ENCODE peak calls at places on chromosomes 2 and 18, in seven cellular contexts. B is HuH-7.5; T is substantia nigra; K is CD4-positive, alpha-beta T cell; D is pulmonary artery endothelial cell; W is NCI-H1436; P is SK-N-DZ. U is an unnamed sample.

GRCh38 chr2:160816916-160817315 is 323.3 kb upstream of the RBMS1 start:
- DNase-seq in W (no peak), P (no peak), D (no peak), B (no peak), K (no peak), T (no peak), U (peak)

GRCh38 chr18:24773101-24773500 is 312.7 kb downstream of the HRH4 start:
- DNase-seq in P (no peak), K (no peak), D (no peak), B (no peak), T (no peak), W (no peak), U (no peak)

GRCh38 chr2:165647409-165647808 is 146.6 kb downstream of the GALNT3 start:
- DNase-seq in T (no peak), D (no peak), P (no peak), W (no peak), B (no peak), K (no peak), U (no peak)

GRCh38 chr2:183224933-183225332 is 100.7 kb downstream of the NUP35 start:
- DNase-seq in B (no peak), K (no peak), D (no peak), W (no peak), P (no peak), T (no peak), U (no peak)

GRCh38 chr18:45014047-45014501 is 333.4 kb downstream of the SETBP1 start:
- DNase-seq in W (no peak), K (no peak), B (peak), P (peak), T (no peak), D (peak), U (no peak)

GRCh38 chr2:201929627-201930026 is 104.0 kb upstream of the FZD7 start:
- DNase-seq in K (no peak), D (no peak), B (no peak), T (no peak), W (no peak), P (no peak), U (no peak)

GRCh38 chr18:59343916-59344315 is 15.1 kb downstream of the LMAN1 start:
- DNase-seq in B (no peak), P (no peak), K (no peak), W (no peak), T (no peak), D (no peak), U (no peak)

GRCh38 chr2:144524190-144524957 is 4.5 kb upstream of the ZEB2 start:
- DNase-seq in W (no peak), K (no peak), P (peak), B (no peak), T (no peak), D (no peak), U (peak)

GRCh38 chr2:230881840-230882239 is 17.1 kb downstream of the ITM2C start:
- DNase-seq in P (no peak), W (no peak), K (no peak), B (no peak), D (no peak), T (no peak), U (peak)

GRCh38 chr2:1665761-1666505 is 78.4 kb downstream of the PXDN start:
- DNase-seq in T (no peak), W (no peak), K (no peak), P (no peak), D (no peak), B (no peak), U (no peak)

GRCh38 chr2:12073217-12073852 is 326.9 kb downstream of the LPIN1 start:
- DNase-seq in B (no peak), T (no peak), P (no peak), W (no peak), D (no peak), K (no peak), U (no peak)

GRCh38 chr2:187566266-187566665 is 12.0 kb upstream of the TFPI start:
- DNase-seq in B (no peak), K (no peak), T (no peak), D (no peak), W (no peak), P (no peak), U (no peak)

GRCh38 chr2:71963295-71963694 is 184.4 kb downstream of the CYP26B1 start:
- DNase-seq in K (no peak), W (no peak), B (no peak), D (no peak), T (no peak), P (no peak), U (no peak)

GRCh38 chr2:85710687-85711577 is 16.8 kb downstream of the GNLY start:
- DNase-seq in K (no peak), D (peak), P (no peak), T (no peak), B (no peak), W (no peak), U (no peak)

GRCh38 chr2:26401739-26402541 is at the start of gene DRC1:
- DNase-seq in D (peak), W (peak), K (no peak), T (no peak), B (peak), P (peak), U (peak)

GRCh38 chr2:136767030-136767429 is 1.7 kb downstream of the THSD7B start:
- DNase-seq in D (no peak), P (no peak), K (no peak), T (no peak), B (no peak), W (no peak), U (no peak)

GRCh38 chr18:6561029-6561861 is 146.5 kb upstream of the L3MBTL4 start:
- DNase-seq in D (no peak), W (no peak), K (no peak), P (peak), T (no peak), B (no peak), U (no peak)

GRCh38 chr18:63180971-63181376 is 138.6 kb downstream of the BCL2 start:
- DNase-seq in B (no peak), K (no peak), P (no peak), D (no peak), T (no peak), W (no peak), U (no peak)

GRCh38 chr2:7670905-7671304 is 753.7 kb downstream of the RNF144A start:
- DNase-seq in W (no peak), T (no peak), D (no peak), K (no peak), B (no peak), P (no peak), U (no peak)

GRCh38 chr2:9001229-9001628 is 2.3 kb downstream of the MBOAT2 start:
- DNase-seq in P (no peak), B (no peak), T (no peak), W (no peak), K (no peak), D (no peak), U (no peak)

GRCh38 chr2:217797661-217798069 is 205.1 kb downstream of the TNS1 start:
- DNase-seq in D (no peak), T (no peak), P (no peak), B (no peak), K (no peak), W (peak), U (peak)

GRCh38 chr2:11681722-11682589 is 12.0 kb upstream of the NTSR2 start:
- DNase-seq in K (peak), T (no peak), W (peak), D (no peak), B (peak), P (peak), U (peak)

GRCh38 chr2:219356834-219357233 is 24.3 kb upstream of the RESP18 start:
- DNase-seq in P (no peak), K (no peak), T (no peak), W (no peak), B (no peak), D (no peak), U (no peak)

GRCh38 chr2:48328159-48328816 is 201.7 kb upstream of the STON1 start:
- DNase-seq in D (no peak), T (no peak), K (no peak), P (no peak), W (no peak), B (no peak), U (no peak)

GRCh38 chr2:164145093-164145987 is 409.5 kb upstream of the FIGN start:
- DNase-seq in P (no peak), B (no peak), D (no peak), K (no peak), T (no peak), W (no peak), U (no peak)

GRCh38 chr2:60796573-60797509 is 40.8 kb downstream of the PAPOLG start:
- DNase-seq in P (no peak), D (peak), K (no peak), T (no peak), W (no peak), B (no peak), U (no peak)

GRCh38 chr2:57516740-57517340 is 529.8 kb upstream of the VRK2 start:
- DNase-seq in W (peak), K (no peak), B (peak), P (peak), T (no peak), D (no peak), U (no peak)

GRCh38 chr2:227052879-227053278 is 111.1 kb downstream of the COL4A4 start:
- DNase-seq in P (no peak), W (peak), K (no peak), D (no peak), T (no peak), B (no peak), U (no peak)

GRCh38 chr18:12307871-12308385 is at the start of gene TUBB6:
- DNase-seq in P (peak), K (no peak), T (no peak), W (peak), D (peak), B (peak), U (peak)

GRCh38 chr2:173288561-173288960 is 66.1 kb upstream of the CDCA7 start:
- DNase-seq in K (no peak), W (no peak), P (no peak), D (no peak), B (no peak), T (no peak), U (no peak)

GRCh38 chr2:18456026-18456425 is 104.4 kb downstream of the RDH14 start:
- DNase-seq in B (no peak), W (no peak), D (no peak), T (no peak), K (no peak), P (no peak), U (no peak)

GRCh38 chr18:41992066-41992465 is 37.0 kb downstream of the PIK3C3 start:
- DNase-seq in W (no peak), P (no peak), B (no peak), D (no peak), K (no peak), T (no peak), U (no peak)

GRCh38 chr18:78996741-78997490 is 17.3 kb downstream of the SALL3 start:
- DNase-seq in D (no peak), B (no peak), T (no peak), W (no peak), P (no peak), K (no peak), U (no peak)

GRCh38 chr2:12867888-12868287 is 151.2 kb downstream of the TRIB2 start:
- DNase-seq in W (no peak), K (no peak), B (no peak), T (no peak), D (no peak), P (no peak), U (no peak)

GRCh38 chr2:73013941-73014340 is 57.6 kb downstream of the SFXN5 start:
- DNase-seq in W (no peak), K (no peak), P (no peak), D (peak), B (no peak), T (no peak), U (no peak)

GRCh38 chr2:54845514-54845913 is 122.1 kb downstream of the EML6 start:
- DNase-seq in W (no peak), K (no peak), P (no peak), T (no peak), D (no peak), B (no peak), U (no peak)

GRCh38 chr2:229725716-229726346 is 11.5 kb upstream of the DNER start:
- DNase-seq in D (no peak), K (no peak), W (peak), P (no peak), B (no peak), T (no peak), U (no peak)

GRCh38 chr2:35522434-35522833 is 833.1 kb upstream of the CRIM1 start:
- DNase-seq in W (no peak), T (no peak), D (no peak), B (no peak), K (no peak), P (no peak), U (no peak)

U was measured in BE2C.